ENCODE peak calls at places on chromosomes 1 and 21, in six cellular contexts. One of them, this sample, is unnamed.

GRCh38 chr1:68112835-68113243 is 62.4 kb upstream of the DIRAS3 start:
- DNase-seq in A549: peak
- DNase-seq in IMR-90: peak
- DNase-seq in activated T-cell treated with anti-CD3 and anti-CD28 coated beads for 4 hours: no peak
- DNase-seq in kidney tubule cell: peak
- DNase-seq in CD8-positive, alpha-beta memory T cell: no peak
- DNase-seq in this sample: no peak

GRCh38 chr21:31878831-31879230 is 6.0 kb downstream of the HUNK start:
- DNase-seq in A549: no peak
- DNase-seq in IMR-90: no peak
- DNase-seq in activated T-cell treated with anti-CD3 and anti-CD28 coated beads for 4 hours: no peak
- DNase-seq in kidney tubule cell: peak
- DNase-seq in CD8-positive, alpha-beta memory T cell: no peak
- DNase-seq in this sample: no peak

GRCh38 chr1:148166558-148167492 is 14.7 kb upstream of the NBPF11 start:
- DNase-seq in A549: no peak
- DNase-seq in IMR-90: no peak
- DNase-seq in activated T-cell treated with anti-CD3 and anti-CD28 coated beads for 4 hours: no peak
- DNase-seq in kidney tubule cell: peak
- DNase-seq in CD8-positive, alpha-beta memory T cell: no peak
- DNase-seq in this sample: no peak

GRCh38 chr1:155307247-155307740 is 1.4 kb upstream of the FDPS start:
- DNase-seq in A549: no peak
- DNase-seq in IMR-90: peak
- DNase-seq in activated T-cell treated with anti-CD3 and anti-CD28 coated beads for 4 hours: no peak
- DNase-seq in kidney tubule cell: peak
- DNase-seq in CD8-positive, alpha-beta memory T cell: no peak
- DNase-seq in this sample: no peak

GRCh38 chr1:21781971-21782867 is 730 bp downstream of the USP48 start:
- DNase-seq in A549: peak
- DNase-seq in IMR-90: peak
- DNase-seq in activated T-cell treated with anti-CD3 and anti-CD28 coated beads for 4 hours: peak
- DNase-seq in kidney tubule cell: peak
- DNase-seq in CD8-positive, alpha-beta memory T cell: peak
- DNase-seq in this sample: peak

GRCh38 chr1:100972185-100972584 is 53.4 kb downstream of the DPH5 start:
- DNase-seq in A549: no peak
- DNase-seq in IMR-90: no peak
- DNase-seq in activated T-cell treated with anti-CD3 and anti-CD28 coated beads for 4 hours: no peak
- DNase-seq in kidney tubule cell: no peak
- DNase-seq in CD8-positive, alpha-beta memory T cell: no peak
- DNase-seq in this sample: no peak

GRCh38 chr1:115400891-115401290 is 62.8 kb upstream of the NGF start:
- DNase-seq in A549: no peak
- DNase-seq in IMR-90: no peak
- DNase-seq in activated T-cell treated with anti-CD3 and anti-CD28 coated beads for 4 hours: no peak
- DNase-seq in kidney tubule cell: peak
- DNase-seq in CD8-positive, alpha-beta memory T cell: no peak
- DNase-seq in this sample: no peak

GRCh38 chr1:27632387-27633297 is 2.3 kb downstream of the FGR start:
- DNase-seq in A549: no peak
- DNase-seq in IMR-90: no peak
- DNase-seq in activated T-cell treated with anti-CD3 and anti-CD28 coated beads for 4 hours: peak
- DNase-seq in kidney tubule cell: no peak
- DNase-seq in CD8-positive, alpha-beta memory T cell: no peak
- DNase-seq in this sample: no peak

GRCh38 chr21:42991992-42992740 is 17.8 kb downstream of the PKNOX1 start:
- DNase-seq in A549: no peak
- DNase-seq in IMR-90: peak
- DNase-seq in activated T-cell treated with anti-CD3 and anti-CD28 coated beads for 4 hours: no peak
- DNase-seq in kidney tubule cell: peak
- DNase-seq in CD8-positive, alpha-beta memory T cell: no peak
- DNase-seq in this sample: no peak

GRCh38 chr1:71019248-71019647 is 28.4 kb downstream of the PTGER3 start:
- DNase-seq in A549: no peak
- DNase-seq in IMR-90: no peak
- DNase-seq in activated T-cell treated with anti-CD3 and anti-CD28 coated beads for 4 hours: no peak
- DNase-seq in kidney tubule cell: no peak
- DNase-seq in CD8-positive, alpha-beta memory T cell: no peak
- DNase-seq in this sample: no peak

GRCh38 chr21:28938726-28939125 is 54.0 kb downstream of the LTN1 start:
- DNase-seq in A549: no peak
- DNase-seq in IMR-90: no peak
- DNase-seq in activated T-cell treated with anti-CD3 and anti-CD28 coated beads for 4 hours: no peak
- DNase-seq in kidney tubule cell: no peak
- DNase-seq in CD8-positive, alpha-beta memory T cell: no peak
- DNase-seq in this sample: no peak

GRCh38 chr1:21280011-21280471 is 10.2 kb downstream of the ECE1 start:
- DNase-seq in A549: no peak
- DNase-seq in IMR-90: no peak
- DNase-seq in activated T-cell treated with anti-CD3 and anti-CD28 coated beads for 4 hours: no peak
- DNase-seq in kidney tubule cell: no peak
- DNase-seq in CD8-positive, alpha-beta memory T cell: peak
- DNase-seq in this sample: no peak

GRCh38 chr1:241838831-241839365 is 9.1 kb upstream of the EXO1 start:
- DNase-seq in A549: no peak
- DNase-seq in IMR-90: peak
- DNase-seq in activated T-cell treated with anti-CD3 and anti-CD28 coated beads for 4 hours: no peak
- DNase-seq in kidney tubule cell: no peak
- DNase-seq in CD8-positive, alpha-beta memory T cell: no peak
- DNase-seq in this sample: no peak

GRCh38 chr1:188228623-188229022 is 1399.9 kb downstream of the PLA2G4A start:
- DNase-seq in A549: no peak
- DNase-seq in IMR-90: peak
- DNase-seq in activated T-cell treated with anti-CD3 and anti-CD28 coated beads for 4 hours: no peak
- DNase-seq in kidney tubule cell: no peak
- DNase-seq in CD8-positive, alpha-beta memory T cell: no peak
- DNase-seq in this sample: no peak

GRCh38 chr1:166840309-166841302 is 1.3 kb downstream of the POGK start:
- DNase-seq in A549: no peak
- DNase-seq in IMR-90: peak
- DNase-seq in activated T-cell treated with anti-CD3 and anti-CD28 coated beads for 4 hours: no peak
- DNase-seq in kidney tubule cell: peak
- DNase-seq in CD8-positive, alpha-beta memory T cell: no peak
- DNase-seq in this sample: no peak

GRCh38 chr1:70864302-70864701 is 183.3 kb downstream of the PTGER3 start:
- DNase-seq in A549: no peak
- DNase-seq in IMR-90: peak
- DNase-seq in activated T-cell treated with anti-CD3 and anti-CD28 coated beads for 4 hours: no peak
- DNase-seq in kidney tubule cell: peak
- DNase-seq in CD8-positive, alpha-beta memory T cell: no peak
- DNase-seq in this sample: no peak

GRCh38 chr1:59986736-59987310 is 60.2 kb upstream of the CYP2J2 start:
- DNase-seq in A549: no peak
- DNase-seq in IMR-90: no peak
- DNase-seq in activated T-cell treated with anti-CD3 and anti-CD28 coated beads for 4 hours: no peak
- DNase-seq in kidney tubule cell: no peak
- DNase-seq in CD8-positive, alpha-beta memory T cell: no peak
- DNase-seq in this sample: no peak

GRCh38 chr1:39799770-39800470 is 11.3 kb upstream of the BMP8B start:
- DNase-seq in A549: peak
- DNase-seq in IMR-90: peak
- DNase-seq in activated T-cell treated with anti-CD3 and anti-CD28 coated beads for 4 hours: peak
- DNase-seq in kidney tubule cell: peak
- DNase-seq in CD8-positive, alpha-beta memory T cell: peak
- DNase-seq in this sample: peak

GRCh38 chr1:203276916-203277535 is 28.3 kb upstream of the BTG2 start:
- DNase-seq in A549: no peak
- DNase-seq in IMR-90: no peak
- DNase-seq in activated T-cell treated with anti-CD3 and anti-CD28 coated beads for 4 hours: no peak
- DNase-seq in kidney tubule cell: no peak
- DNase-seq in CD8-positive, alpha-beta memory T cell: no peak
- DNase-seq in this sample: no peak

GRCh38 chr1:166086113-166086908 is 80.5 kb downstream of the FAM78B start:
- DNase-seq in A549: no peak
- DNase-seq in IMR-90: no peak
- DNase-seq in activated T-cell treated with anti-CD3 and anti-CD28 coated beads for 4 hours: no peak
- DNase-seq in kidney tubule cell: no peak
- DNase-seq in CD8-positive, alpha-beta memory T cell: no peak
- DNase-seq in this sample: no peak

GRCh38 chr21:36587388-36587787 is 107.5 kb upstream of the CLDN14 start:
- DNase-seq in A549: peak
- DNase-seq in IMR-90: peak
- DNase-seq in activated T-cell treated with anti-CD3 and anti-CD28 coated beads for 4 hours: no peak
- DNase-seq in kidney tubule cell: peak
- DNase-seq in CD8-positive, alpha-beta memory T cell: no peak
- DNase-seq in this sample: no peak

GRCh38 chr1:171107969-171108368 is 17.3 kb downstream of the FMO3 start:
- DNase-seq in A549: no peak
- DNase-seq in IMR-90: no peak
- DNase-seq in activated T-cell treated with anti-CD3 and anti-CD28 coated beads for 4 hours: no peak
- DNase-seq in kidney tubule cell: no peak
- DNase-seq in CD8-positive, alpha-beta memory T cell: no peak
- DNase-seq in this sample: no peak

GRCh38 chr1:226663327-226663704 is 75.8 kb downstream of the ITPKB start:
- DNase-seq in A549: no peak
- DNase-seq in IMR-90: no peak
- DNase-seq in activated T-cell treated with anti-CD3 and anti-CD28 coated beads for 4 hours: no peak
- DNase-seq in kidney tubule cell: no peak
- DNase-seq in CD8-positive, alpha-beta memory T cell: no peak
- DNase-seq in this sample: no peak

GRCh38 chr1:42681771-42682483 is at the start of gene YBX1:
- DNase-seq in A549: peak
- DNase-seq in IMR-90: peak
- DNase-seq in activated T-cell treated with anti-CD3 and anti-CD28 coated beads for 4 hours: peak
- DNase-seq in kidney tubule cell: peak
- DNase-seq in CD8-positive, alpha-beta memory T cell: peak
- DNase-seq in this sample: peak